ENCODE peak calls at places on chromosomes 13 and 19, in five cellular contexts. N is uterus, C is transverse colon, O is GM12878, B is upper lobe of right lung. J is an unnamed sample. For H3K4me1, the result is how much of the 10 kb centered on the place peaks cover.

GRCh38 chr19:6503407-6504201 is 1.5 kb upstream of the TUBB4A start:
- DNase-seq in N (no peak), O (no peak), B (no peak), C (no peak), J (no peak)

GRCh38 chr13:21759911-21760310 is 89.0 kb downstream of the FGF9 start:
- DNase-seq in C (no peak), O (no peak), B (no peak), N (no peak), J (no peak)

GRCh38 chr13:113448885-113449692 is 4.2 kb downstream of the ADPRHL1 start:
- DNase-seq in N (peak), C (peak), B (peak), O (peak), J (peak)

GRCh38 chr13:85497652-85498051 is 301.6 kb downstream of the SLITRK6 start:
- DNase-seq in C (no peak), N (no peak), B (no peak), O (no peak), J (no peak)

GRCh38 chr19:32876919-32877285 is 7.3 kb upstream of the SLC7A9 start:
- DNase-seq in N (no peak), B (peak), C (peak), O (no peak), J (no peak)

GRCh38 chr13:22055259-22055658 is 384.4 kb downstream of the FGF9 start:
- DNase-seq in N (no peak), O (no peak), C (no peak), B (no peak), J (no peak)

GRCh38 chr19:13029893-13030292 is 34.6 kb downstream of the NFIX start:
- DNase-seq in N (no peak), C (peak), O (no peak), B (no peak), J (no peak)

GRCh38 chr19:46466536-46467199 is 4.7 kb downstream of the PNMA8A start:
- DNase-seq in N (peak), B (peak), O (peak), C (peak), J (no peak)

GRCh38 chr19:15591796-15592195 is 23.2 kb upstream of the CYP4F8 start:
- DNase-seq in C (no peak), O (no peak), N (no peak), B (no peak), J (no peak)

GRCh38 chr13:86831084-86831483 is 840.1 kb upstream of the SLITRK5 start:
- DNase-seq in N (no peak), C (no peak), B (no peak), O (no peak), J (no peak)

GRCh38 chr13:41122838-41123237 is 9.8 kb downstream of the KBTBD6 start:
- DNase-seq in N (no peak), B (no peak), C (no peak), O (no peak), J (no peak)

GRCh38 chr19:14343286-14343685 is 38.0 kb upstream of the ADGRE5 start:
- DNase-seq in O (no peak), B (no peak), C (no peak), N (no peak), J (no peak)

GRCh38 chr19:9885077-9885552 is 50.0 kb downstream of the PIN1 start:
- DNase-seq in N (peak), O (no peak), B (no peak), C (no peak), J (no peak)

GRCh38 chr13:39538826-39539555 is 64.0 kb downstream of the LHFPL6 start:
- DNase-seq in O (no peak), N (no peak), B (no peak), C (no peak), J (no peak)

GRCh38 chr19:43594710-43595604 is 977 bp downstream of the IRGQ start:
- DNase-seq in C (peak), O (no peak), N (no peak), B (peak), J (peak)

GRCh38 chr13:78875792-78876580 is 217.0 kb upstream of the OBI1 start:
- DNase-seq in B (no peak), C (no peak), N (no peak), O (no peak), J (no peak)

GRCh38 chr13:113648218-113648615 is 9.8 kb downstream of the ATP4B start:
- DNase-seq in B (peak), N (peak), O (no peak), C (peak), J (peak)

GRCh38 chr13:49098198-49098597 is 121.9 kb upstream of the MLNR start:
- DNase-seq in O (no peak), B (no peak), C (no peak), N (peak), J (no peak)

GRCh38 chr19:2912306-2912705 is 11.6 kb downstream of the ZNF57 start:
- DNase-seq in N (no peak), O (no peak), C (no peak), B (no peak), J (no peak)

GRCh38 chr13:105599477-105600037 is 935.9 kb downstream of the EFNB2 start:
- DNase-seq in N (no peak), C (no peak), B (no peak), O (no peak), J (no peak)

GRCh38 chr13:105603283-105603682 is 932.2 kb downstream of the EFNB2 start:
- DNase-seq in O (no peak), C (peak), N (no peak), B (no peak), J (no peak)

GRCh38 chr13:105598551-105598950 is 936.9 kb downstream of the EFNB2 start:
- DNase-seq in C (no peak), O (no peak), N (no peak), B (no peak), J (no peak)

DNA sequence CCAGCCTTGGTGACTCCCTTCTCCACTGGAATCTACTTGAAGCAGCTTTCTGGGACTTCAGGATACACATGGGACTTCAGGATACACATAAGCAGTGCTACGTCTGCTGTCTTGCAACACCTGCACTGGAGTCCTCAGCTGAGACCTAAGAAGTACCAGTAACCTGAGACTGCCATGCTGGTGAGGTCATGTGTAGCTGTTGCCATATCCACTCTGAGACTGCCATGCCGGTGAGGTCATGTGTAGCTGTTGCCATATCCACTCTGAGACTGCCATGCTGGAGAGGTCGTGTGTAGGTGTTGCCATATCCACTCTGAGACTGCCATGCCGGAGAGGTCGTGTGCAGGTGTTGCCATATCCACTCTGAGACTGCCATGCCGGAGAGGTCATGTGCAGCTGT is 937.9 kb downstream of the EFNB2 start:
- DNase-seq in O (no peak), N (no peak), B (no peak), C (no peak), J (no peak)
- H3K4me3 ChIP-seq in O (no peak), N (no peak), B (no peak), C (no peak), J (no peak)

GRCh38 chr13:35857769-35858168 is 273.4 kb downstream of the DCLK1 start:
- DNase-seq in B (no peak), C (no peak), N (no peak), O (no peak), J (no peak)
- H3K4me1 ChIP-seq in B (under half), C (under half), N (under half), O (under half), J (under half)

GRCh38 chr13:111114362-111115050 is 604 bp upstream of the ARHGEF7 start:
- DNase-seq in N (peak), B (peak), C (peak), O (no peak), J (no peak)
- TF ChIP-seq CTCF in N (no peak), B (no peak), C (no peak), O (no peak), J (no peak)

GRCh38 chr13:66162470-66162869 is 1067.7 kb downstream of the PCDH9 start:
- DNase-seq in O (no peak), C (no peak), B (no peak), N (no peak), J (no peak)
- H3K4me3 ChIP-seq in O (no peak), C (no peak), B (no peak), N (no peak), J (no peak)

DNA sequence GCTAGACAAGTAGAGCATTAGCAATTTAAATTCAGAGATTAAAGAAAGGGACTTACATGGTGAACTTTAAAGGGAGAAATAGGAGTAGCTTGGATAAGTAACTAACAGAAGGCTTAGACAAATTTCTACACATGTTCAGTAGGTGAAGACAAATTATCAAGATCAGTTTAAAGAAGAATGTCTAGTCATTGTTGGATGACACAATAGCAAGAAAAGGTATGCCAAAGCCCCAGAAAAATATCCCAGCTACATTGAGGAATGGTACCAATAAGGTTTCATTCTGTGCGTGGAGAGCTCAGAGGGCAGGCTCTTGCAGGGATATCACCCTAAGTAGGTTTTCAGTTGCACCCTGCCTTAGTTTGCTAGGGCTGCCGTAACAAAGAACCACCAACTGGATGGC is 3.5 kb upstream of the STK24 start:
- DNase-seq in B (no peak), O (no peak), C (no peak), N (no peak), J (no peak)
- H3K4me1 ChIP-seq in B (under half), O (under half), C (under half), N (under half), J (under half)

GRCh38 chr19:56837892-56838679 is 2.4 kb downstream of the PEG3 start:
- DNase-seq in O (no peak), N (peak), B (peak), C (peak), J (peak)
- TF ChIP-seq CTCF in O (no peak), N (peak), B (peak), C (no peak), J (peak)

DNA sequence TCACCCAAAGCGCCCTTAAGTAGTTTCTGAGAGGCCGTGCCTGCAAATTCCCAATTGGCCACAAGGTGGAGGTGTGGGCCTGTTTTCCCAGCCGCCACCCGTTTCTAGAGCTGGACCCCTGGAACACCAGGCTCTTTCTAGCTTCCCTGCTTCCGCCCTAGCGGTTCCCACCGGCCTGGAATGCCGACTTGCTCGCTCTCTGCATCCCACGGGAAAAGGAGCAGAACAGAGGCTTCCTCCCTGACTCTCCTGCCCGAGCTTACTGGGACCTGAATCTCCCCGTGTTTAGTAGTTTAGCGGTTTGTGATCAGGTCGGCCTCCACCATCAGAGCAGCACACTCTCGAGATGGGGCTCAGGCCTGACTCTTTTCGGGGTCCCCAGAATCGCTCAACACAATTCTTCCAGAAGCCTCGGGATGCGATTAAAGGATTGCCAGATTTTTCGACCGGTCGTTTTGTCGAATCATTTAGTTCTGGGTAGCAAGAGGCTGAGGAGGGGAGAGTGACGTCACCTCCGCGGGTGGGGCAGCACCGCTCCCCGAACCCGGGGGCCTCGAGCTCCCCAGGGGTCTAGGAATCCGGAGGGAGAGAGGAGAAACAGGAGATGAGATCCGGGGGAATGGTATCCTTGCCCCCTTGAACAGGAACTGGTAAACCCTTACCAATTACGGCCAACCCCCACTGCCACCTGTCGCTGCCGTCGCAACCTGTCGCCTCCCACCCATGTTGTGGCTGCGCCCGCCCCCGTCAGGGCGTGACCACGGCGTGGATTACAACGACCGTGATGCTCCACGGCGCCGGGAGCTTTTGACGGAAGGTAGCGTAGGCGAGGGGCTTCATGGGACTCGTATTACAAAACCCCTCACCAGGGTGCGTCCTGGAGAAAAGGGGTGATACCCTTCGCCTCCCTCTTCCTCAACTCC is 8.0 kb downstream of the NAPSA start:
- DNase-seq in B (peak), N (peak), O (peak), C (peak), J (peak)
- H3K4me3 ChIP-seq in B (peak), N (peak), O (peak), C (peak), J (peak)